ENCODE peak calls at places on chromosomes 13 and 19, in five cellular contexts. F is CD8-positive, alpha-beta memory T cell; Y is uterus; H is ascending aorta; R is NT2/D1. Q is an unnamed sample. For H3K9me3 and H3K27me3, the result is how much of the 10 kb centered on the place peaks cover.

GRCh38 chr13:43285891-43286602 is 262.7 kb downstream of the DNAJC15 start:
- DNase-seq in F (no peak), Y (no peak), H (no peak), R (no peak), Q (no peak)

GRCh38 chr19:32129141-32129540 is 216.3 kb upstream of the ZNF507 start:
- DNase-seq in F (no peak), Y (peak), H (no peak), R (no peak), Q (no peak)

GRCh38 chr13:41065098-41065497 is 3.8 kb downstream of the WBP4 start:
- DNase-seq in F (no peak), Y (no peak), H (no peak), R (no peak), Q (no peak)

GRCh38 chr13:86681223-86681622 is 882.0 kb upstream of the SLITRK6 start:
- DNase-seq in F (no peak), Y (no peak), H (no peak), R (no peak), Q (no peak)

GRCh38 chr13:98508280-98509074 is 68.4 kb downstream of the STK24 start:
- DNase-seq in F (no peak), Y (no peak), H (peak), R (no peak), Q (no peak)

GRCh38 chr19:56091751-56092546 is 29.1 kb downstream of the ZNF787 start:
- DNase-seq in F (no peak), Y (no peak), H (no peak), R (no peak), Q (no peak)

GRCh38 chr19:44863990-44864389 is 17.9 kb downstream of the NECTIN2 start:
- DNase-seq in F (no peak), Y (no peak), H (no peak), R (no peak), Q (no peak)

GRCh38 chr19:6718741-6719539 is 1.5 kb downstream of the C3 start:
- DNase-seq in F (no peak), Y (no peak), H (no peak), R (no peak), Q (no peak)

GRCh38 chr13:44141213-44141724 is 232.4 kb upstream of the SERP2 start:
- DNase-seq in F (no peak), Y (no peak), H (no peak), R (no peak), Q (no peak)

GRCh38 chr19:15181394-15181793 is 19.4 kb downstream of the NOTCH3 start:
- DNase-seq in F (no peak), Y (no peak), H (no peak), R (no peak), Q (no peak)

GRCh38 chr13:74839656-74840055 is 642.3 kb downstream of the TBC1D4 start:
- DNase-seq in F (no peak), Y (no peak), H (no peak), R (no peak), Q (no peak)

GRCh38 chr13:58343081-58343480 is 711.5 kb downstream of the PCDH17 start:
- DNase-seq in F (no peak), Y (no peak), H (no peak), R (no peak), Q (no peak)

GRCh38 chr19:3270908-3271307 is 46.4 kb downstream of the CELF5 start:
- DNase-seq in F (peak), Y (no peak), H (no peak), R (no peak), Q (no peak)

GRCh38 chr13:35131471-35131870 is 189.4 kb downstream of the NBEA start:
- DNase-seq in F (no peak), Y (no peak), H (no peak), R (no peak), Q (no peak)

GRCh38 chr19:4067396-4068057 is 828 bp upstream of the ZBTB7A start:
- DNase-seq in F (peak), Y (peak), H (no peak), R (no peak), Q (no peak)

GRCh38 chr19:6997679-6998445 is 23.4 kb downstream of the MBD3L2B start:
- DNase-seq in F (no peak), Y (no peak), H (no peak), R (no peak), Q (no peak)

DNA sequence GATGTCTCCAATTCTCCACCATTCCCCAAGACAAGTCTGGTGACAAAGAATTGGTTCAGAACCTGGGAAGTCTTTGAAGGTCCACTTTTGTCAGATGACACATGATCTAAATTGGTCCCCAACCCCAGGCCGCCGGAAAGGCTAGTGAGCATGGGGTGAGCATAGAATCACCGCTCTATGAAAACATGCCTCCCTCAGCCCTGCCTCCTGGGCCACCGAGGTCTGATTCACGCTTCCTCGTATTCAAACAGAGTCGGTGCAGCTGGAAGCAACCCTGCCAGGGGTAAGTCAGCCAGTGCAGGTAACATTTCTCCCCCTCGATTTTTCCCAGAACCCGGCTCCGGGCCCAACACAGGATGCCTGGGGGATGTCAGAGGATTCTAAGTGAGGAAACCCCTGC is 33.9 kb upstream of the KLF2 start:
- DNase-seq in F (no peak), Y (no peak), H (no peak), R (no peak), Q (no peak)
- H3K9me3 ChIP-seq in F (under half), Y (under half), H (under half), R (under half), Q (under half)

DNA sequence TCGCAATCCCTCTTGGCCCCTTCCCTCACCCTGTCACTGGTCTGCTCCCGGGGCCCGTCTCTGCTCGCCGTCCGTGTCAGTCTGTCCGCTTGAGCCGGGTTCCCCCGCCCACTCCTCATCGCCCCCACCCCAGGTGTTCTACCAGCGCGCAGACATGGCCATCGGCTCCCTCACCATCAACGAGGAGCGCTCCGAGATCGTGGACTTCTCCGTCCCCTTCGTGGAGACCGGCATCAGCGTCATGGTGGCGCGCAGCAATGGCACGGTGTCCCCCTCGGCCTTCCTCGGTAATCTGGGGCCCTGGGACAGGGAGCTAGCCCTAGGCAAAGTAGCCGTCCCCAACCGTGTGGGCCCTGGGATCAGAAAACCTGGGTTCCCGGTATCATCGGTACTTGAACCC is 22.4 kb downstream of the GRIN2D start:
- DNase-seq in F (no peak), Y (no peak), H (no peak), R (no peak), Q (no peak)
- H3K27me3 ChIP-seq in F (under half), Y (under half), H (under half), R (under half), Q (under half)

GRCh38 chr19:21513651-21514050 is 8.2 kb downstream of the ZNF429 start:
- DNase-seq in F (no peak), Y (no peak), H (no peak), R (no peak), Q (no peak)

GRCh38 chr19:21519488-21519887 is 14.1 kb downstream of the ZNF429 start:
- DNase-seq in F (no peak), Y (no peak), H (no peak), R (no peak), Q (no peak)
- H3K9me3 ChIP-seq in F (under half), Y (under half), H (under half), R (half or more), Q (under half)

GRCh38 chr13:111021270-111021669 is 93.8 kb upstream of the ARHGEF7 start:
- DNase-seq in F (no peak), Y (no peak), H (no peak), R (no peak), Q (no peak)
- H3K27me3 ChIP-seq in F (under half), Y (under half), H (under half), R (under half), Q (under half)

Q was measured in right atrium auricular region.